ENCODE peak calls at places on chromosomes 12 and 14, in eight cellular contexts. Z is CD8-positive, alpha-beta T cell; E is psoas muscle; F is right cardiac atrium; J is activated T-cell treated with anti-CD3 and anti-CD28 coated beads for 4 hours; A is uterus; W is HTR-8/SVneo; Q is AG08395. M is an unnamed sample.

GRCh38 chr14:69131176-69131575 is 21.7 kb downstream of the DCAF5 start:
- DNase-seq in Q (no peak), A (no peak), E (no peak), Z (no peak), W (no peak), J (no peak), F (no peak), M (no peak)

GRCh38 chr14:95458459-95458858 is 58.0 kb downstream of the SYNE3 start:
- DNase-seq in J (no peak), W (no peak), A (no peak), E (no peak), Z (no peak), F (no peak), Q (no peak), M (no peak)

GRCh38 chr12:121980211-121980891 is 41.3 kb upstream of the BCL7A start:
- DNase-seq in W (no peak), Z (no peak), J (no peak), E (no peak), A (no peak), F (no peak), Q (no peak), M (no peak)

GRCh38 chr14:78836777-78837176 is 666.6 kb downstream of the NRXN3 start:
- DNase-seq in Z (no peak), F (peak; percentile 15), E (no peak), A (no peak), W (peak; percentile 43), Q (peak; percentile 25), J (no peak), M (no peak)

GRCh38 chr12:34625116-34625515 is 602.8 kb downstream of the ALG10 start:
- DNase-seq in Z (no peak), F (no peak), E (no peak), A (no peak), W (no peak), J (no peak), Q (no peak), M (no peak)

GRCh38 chr12:66290716-66291200 is 11.5 kb upstream of the HELB start:
- DNase-seq in W (no peak), E (no peak), F (no peak), J (no peak), Z (no peak), Q (no peak), A (no peak), M (no peak)

GRCh38 chr12:56931474-56931978 is 2.7 kb downstream of the SDR9C7 start:
- DNase-seq in A (no peak), F (no peak), E (no peak), Q (peak; percentile 11), W (no peak), J (no peak), Z (no peak), M (no peak)

GRCh38 chr14:24329073-24329663 is 5.7 kb downstream of the ADCY4 start:
- DNase-seq in J (no peak), Z (no peak), A (no peak), F (no peak), Q (no peak), W (no peak), E (no peak), M (no peak)

GRCh38 chr14:79278798-79279644 is 932.3 kb downstream of the DIO2 start:
- DNase-seq in F (peak; percentile 80), Q (no peak), A (peak; percentile 76), E (peak; percentile 82), W (peak; percentile 72), Z (no peak), J (no peak), M (peak; percentile 87)

GRCh38 chr14:24349742-24350141 is 10.0 kb upstream of the RIPK3 start:
- DNase-seq in Z (no peak), A (no peak), W (no peak), J (no peak), E (no peak), F (no peak), Q (no peak), M (no peak)

GRCh38 chr14:33254876-33255275 is 316.2 kb downstream of the NPAS3 start:
- DNase-seq in Q (no peak), Z (no peak), W (no peak), F (no peak), A (no peak), J (no peak), E (no peak), M (no peak)

GRCh38 chr12:15329891-15330290 is 7.6 kb downstream of the PTPRO start:
- DNase-seq in A (no peak), Q (no peak), E (no peak), Z (no peak), F (no peak), J (no peak), W (no peak), M (no peak)

GRCh38 chr14:57391609-57392195 is 1.3 kb downstream of the NAA30 start:
- DNase-seq in E (no peak), F (no peak), W (no peak), J (no peak), Z (no peak), A (no peak), Q (no peak), M (no peak)

GRCh38 chr14:23352506-23353432 is at the start of gene SLC22A17:
- DNase-seq in W (peak; percentile 78), Q (peak; percentile 94), F (peak; percentile 85), E (peak; percentile 84), A (peak; percentile 87), Z (peak; percentile 34), J (peak; percentile 40), M (peak; percentile 91)

GRCh38 chr14:69152181-69152943 is 557 bp downstream of the DCAF5 start:
- DNase-seq in A (peak; percentile 27), W (peak; percentile 66), E (no peak), Z (peak; percentile 28), J (peak; percentile 41), Q (peak; percentile 16), F (peak; percentile 14), M (peak; percentile 83)

GRCh38 chr14:49497267-49497666 is 88.9 kb downstream of the RPS29 start:
- DNase-seq in A (no peak), Z (no peak), J (no peak), E (no peak), F (no peak), W (no peak), Q (no peak), M (no peak)

GRCh38 chr14:91352101-91352500 is 65.5 kb downstream of the CCDC88C start:
- DNase-seq in A (peak; percentile 62), J (no peak), W (no peak), Z (no peak), E (peak; percentile 45), F (peak; percentile 71), Q (no peak), M (no peak)

GRCh38 chr14:81436296-81437138 is 36.4 kb upstream of the STON2 start:
- DNase-seq in J (peak; percentile 8), Q (peak; percentile 94), E (peak; percentile 90), A (peak; percentile 72), F (peak; percentile 83), W (peak; percentile 65), Z (no peak), M (peak; percentile 51)

GRCh38 chr14:101843665-101844064 is 82.2 kb downstream of the PPP2R5C start:
- DNase-seq in W (no peak), Q (no peak), E (no peak), F (no peak), J (peak; percentile 33), A (no peak), Z (peak; percentile 31), M (no peak)

GRCh38 chr12:92719674-92720073 is 16.9 kb downstream of the PLEKHG7 start:
- DNase-seq in Q (peak; percentile 35), Z (no peak), F (no peak), J (no peak), A (no peak), W (no peak), E (no peak), M (no peak)

GRCh38 chr12:107843351-107844311 is 69.1 kb downstream of the ASCL4 start:
- DNase-seq in W (no peak), Z (no peak), J (no peak), F (no peak), A (no peak), E (no peak), Q (peak; percentile 18), M (no peak)

GRCh38 chr12:22458301-22458917 is 85.9 kb downstream of the C2CD5 start:
- DNase-seq in Z (no peak), A (no peak), J (no peak), W (no peak), F (no peak), E (no peak), Q (no peak), M (no peak)

GRCh38 chr12:82279597-82279996 is 78.6 kb downstream of the CCDC59 start:
- DNase-seq in F (no peak), W (no peak), Z (no peak), Q (no peak), A (no peak), J (no peak), E (no peak), M (no peak)

GRCh38 chr14:62674833-62675232 is 370.4 kb downstream of the KCNH5 start:
- DNase-seq in Q (no peak), W (no peak), F (no peak), A (no peak), J (no peak), E (no peak), Z (no peak), M (no peak)

GRCh38 chr14:96253140-96253539 is 2.9 kb upstream of the BDKRB1 start:
- DNase-seq in A (no peak), Q (peak; percentile 81), W (peak; percentile 88), Z (no peak), F (no peak), J (no peak), E (no peak), M (no peak)

GRCh38 chr14:73463411-73463810 is 5.1 kb upstream of the NUMB start:
- DNase-seq in W (peak; percentile 81), A (no peak), E (peak; percentile 70), F (peak; percentile 63), Q (peak; percentile 83), Z (no peak), J (no peak), M (peak; percentile 87)

GRCh38 chr14:96051642-96052540 is 12.7 kb downstream of the C14orf132 start:
- DNase-seq in J (no peak), Z (no peak), A (no peak), E (no peak), F (no peak), Q (no peak), W (no peak), M (no peak)

GRCh38 chr14:64698899-64699298 is 5.3 kb upstream of the PLEKHG3 start:
- DNase-seq in A (no peak), F (no peak), E (no peak), W (no peak), Z (no peak), J (no peak), Q (no peak), M (peak; percentile 45)

GRCh38 chr12:28583771-28584261 is 393.6 kb downstream of the CCDC91 start:
- DNase-seq in Q (peak; percentile 65), E (no peak), F (no peak), J (no peak), Z (no peak), W (peak; percentile 21), A (no peak), M (no peak)

GRCh38 chr14:23351681-23352505 is 794 bp downstream of the SLC22A17 start:
- DNase-seq in E (no peak), F (no peak), W (no peak), Z (no peak), A (no peak), Q (no peak), J (no peak), M (no peak)

GRCh38 chr12:19080918-19081317 is 48.6 kb upstream of the PLEKHA5 start:
- DNase-seq in W (no peak), E (no peak), F (no peak), A (no peak), Z (no peak), J (no peak), Q (no peak), M (no peak)

GRCh38 chr12:45732250-45732649 is 2.7 kb downstream of the ARID2 start:
- DNase-seq in Q (no peak), J (no peak), F (no peak), A (no peak), W (no peak), E (no peak), Z (no peak), M (no peak)

GRCh38 chr12:54217774-54218221 is 29.0 kb upstream of the SMUG1 start:
- DNase-seq in J (no peak), Z (no peak), Q (no peak), W (no peak), F (peak; percentile 36), E (no peak), A (no peak), M (peak; percentile 87)

GRCh38 chr14:59582161-59582560 is 5.5 kb upstream of the CCDC175 start:
- DNase-seq in J (no peak), Q (no peak), A (no peak), W (no peak), Z (no peak), F (no peak), E (no peak), M (no peak)

M was measured in lower leg skin.